ENCODE peak calls at places on chromosomes 3 and 15, in five cellular contexts. One of them, this sample, is unnamed.

GRCh38 chr3:16357698-16358097 is 92.7 kb downstream of the OXNAD1 start:
- DNase-seq in AG09309: no peak
- DNase-seq in left ventricle myocardium inferior: no peak
- DNase-seq in heart left ventricle: peak
- DNase-seq in transverse colon: no peak
- DNase-seq in this sample: no peak

GRCh38 chr3:184172681-184173373 is 1.8 kb upstream of the AP2M1 start:
- DNase-seq in AG09309: peak
- DNase-seq in left ventricle myocardium inferior: no peak
- DNase-seq in heart left ventricle: no peak
- DNase-seq in transverse colon: no peak
- DNase-seq in this sample: no peak

GRCh38 chr15:92647467-92648163 is 8.0 kb downstream of the FAM174B start:
- DNase-seq in AG09309: no peak
- DNase-seq in left ventricle myocardium inferior: no peak
- DNase-seq in heart left ventricle: no peak
- DNase-seq in transverse colon: no peak
- DNase-seq in this sample: no peak

GRCh38 chr15:65963911-65964482 is 94.7 kb downstream of the RAB11A start:
- DNase-seq in AG09309: no peak
- DNase-seq in left ventricle myocardium inferior: no peak
- DNase-seq in heart left ventricle: no peak
- DNase-seq in transverse colon: no peak
- DNase-seq in this sample: no peak

GRCh38 chr3:103609472-103609871 is 1174.7 kb downstream of the ZPLD1 start:
- DNase-seq in AG09309: no peak
- DNase-seq in left ventricle myocardium inferior: no peak
- DNase-seq in heart left ventricle: no peak
- DNase-seq in transverse colon: no peak
- DNase-seq in this sample: no peak

GRCh38 chr3:117622130-117622841 is 912.7 kb downstream of the TUSC7 start:
- DNase-seq in AG09309: peak
- DNase-seq in left ventricle myocardium inferior: no peak
- DNase-seq in heart left ventricle: no peak
- DNase-seq in transverse colon: no peak
- DNase-seq in this sample: no peak

GRCh38 chr3:11288786-11289637 is 16.8 kb downstream of the ATG7 start:
- DNase-seq in AG09309: peak
- DNase-seq in left ventricle myocardium inferior: no peak
- DNase-seq in heart left ventricle: no peak
- DNase-seq in transverse colon: no peak
- DNase-seq in this sample: peak

GRCh38 chr3:98705694-98706093 is 57.4 kb upstream of the ST3GAL6 start:
- DNase-seq in AG09309: no peak
- DNase-seq in left ventricle myocardium inferior: no peak
- DNase-seq in heart left ventricle: no peak
- DNase-seq in transverse colon: no peak
- DNase-seq in this sample: no peak

GRCh38 chr3:129994883-129995559 is 20.5 kb downstream of the TRH start:
- DNase-seq in AG09309: no peak
- DNase-seq in left ventricle myocardium inferior: no peak
- DNase-seq in heart left ventricle: no peak
- DNase-seq in transverse colon: no peak
- DNase-seq in this sample: no peak

GRCh38 chr3:175965036-175965435 is 1105.9 kb downstream of the NAALADL2 start:
- DNase-seq in AG09309: no peak
- DNase-seq in left ventricle myocardium inferior: no peak
- DNase-seq in heart left ventricle: no peak
- DNase-seq in transverse colon: no peak
- DNase-seq in this sample: no peak

GRCh38 chr15:98850991-98851776 is 156.4 kb downstream of the PGPEP1L start:
- DNase-seq in AG09309: no peak
- DNase-seq in left ventricle myocardium inferior: peak
- DNase-seq in heart left ventricle: peak
- DNase-seq in transverse colon: peak
- DNase-seq in this sample: peak
- H3K4me3 ChIP-seq in AG09309: no peak
- H3K4me3 ChIP-seq in left ventricle myocardium inferior: peak
- H3K4me3 ChIP-seq in heart left ventricle: no peak
- H3K4me3 ChIP-seq in transverse colon: peak
- H3K4me3 ChIP-seq in this sample: no peak

DNA sequence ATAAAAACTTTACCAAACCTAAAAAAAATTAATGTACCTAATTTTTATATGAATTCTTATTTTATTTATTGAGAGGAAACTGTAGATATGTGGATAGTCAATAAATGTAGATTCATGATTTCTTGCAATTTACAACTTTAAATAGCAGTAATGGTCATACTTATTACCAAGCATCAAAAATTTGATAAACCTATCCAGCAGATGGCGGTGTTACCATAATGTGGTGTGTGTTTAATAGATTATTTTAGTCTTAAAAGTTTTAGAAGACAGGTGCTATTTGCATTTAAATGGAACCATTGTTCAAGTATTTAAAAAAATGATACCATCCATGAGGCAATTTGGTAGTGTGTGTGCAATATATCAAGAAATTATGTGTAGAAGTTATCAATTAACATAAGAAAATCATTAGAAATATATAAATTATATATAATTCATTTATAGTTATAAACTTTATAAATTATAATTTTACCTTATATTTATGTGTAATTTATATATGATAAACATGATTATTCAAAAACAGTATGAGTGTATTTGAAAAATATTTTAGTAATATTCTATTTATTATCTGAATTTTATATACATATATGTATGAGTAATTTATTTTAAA is 176.0 kb upstream of the BCHE start:
- DNase-seq in AG09309: no peak
- DNase-seq in left ventricle myocardium inferior: no peak
- DNase-seq in heart left ventricle: no peak
- DNase-seq in transverse colon: no peak
- DNase-seq in this sample: no peak
- TF ChIP-seq CTCF in AG09309: peak
- TF ChIP-seq CTCF in left ventricle myocardium inferior: peak
- TF ChIP-seq CTCF in heart left ventricle: peak
- TF ChIP-seq CTCF in transverse colon: peak
- TF ChIP-seq CTCF in this sample: peak

DNA sequence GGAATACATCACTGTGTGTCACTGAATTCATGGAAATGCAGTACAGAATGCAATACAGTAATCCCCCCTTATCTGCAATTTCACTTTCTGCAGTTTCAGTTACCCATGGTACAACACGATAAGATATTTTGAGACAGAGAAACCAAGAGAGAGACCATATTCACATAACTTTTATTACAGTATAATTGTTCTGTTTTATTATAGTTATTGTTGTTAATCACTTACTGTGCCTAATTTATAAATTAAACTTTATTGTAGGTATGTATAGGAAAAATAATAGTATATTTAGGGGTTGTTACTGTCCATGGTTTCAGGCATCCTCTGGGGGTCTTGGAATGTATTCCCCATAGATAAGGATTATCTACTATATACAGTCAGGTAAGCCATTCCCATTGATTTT is 61.8 kb downstream of the MBNL1 start:
- DNase-seq in AG09309: no peak
- DNase-seq in left ventricle myocardium inferior: no peak
- DNase-seq in heart left ventricle: no peak
- DNase-seq in transverse colon: no peak
- DNase-seq in this sample: no peak
- H3K4me3 ChIP-seq in AG09309: no peak
- H3K4me3 ChIP-seq in left ventricle myocardium inferior: peak
- H3K4me3 ChIP-seq in heart left ventricle: no peak
- H3K4me3 ChIP-seq in transverse colon: no peak
- H3K4me3 ChIP-seq in this sample: no peak

GRCh38 chr3:194315088-194315964 is 35.8 kb downstream of the CPN2 start:
- DNase-seq in AG09309: no peak
- DNase-seq in left ventricle myocardium inferior: peak
- DNase-seq in heart left ventricle: peak
- DNase-seq in transverse colon: peak
- DNase-seq in this sample: peak

GRCh38 chr3:194312186-194312742 is 38.9 kb downstream of the CPN2 start:
- DNase-seq in AG09309: no peak
- DNase-seq in left ventricle myocardium inferior: no peak
- DNase-seq in heart left ventricle: no peak
- DNase-seq in transverse colon: peak
- DNase-seq in this sample: no peak

GRCh38 chr3:194312743-194313281 is 38.3 kb downstream of the CPN2 start:
- DNase-seq in AG09309: no peak
- DNase-seq in left ventricle myocardium inferior: no peak
- DNase-seq in heart left ventricle: no peak
- DNase-seq in transverse colon: peak
- DNase-seq in this sample: no peak

GRCh38 chr3:194314669-194315068 is 36.5 kb downstream of the CPN2 start:
- DNase-seq in AG09309: no peak
- DNase-seq in left ventricle myocardium inferior: no peak
- DNase-seq in heart left ventricle: no peak
- DNase-seq in transverse colon: no peak
- DNase-seq in this sample: no peak

GRCh38 chr3:194313642-194314430 is 37.3 kb downstream of the CPN2 start:
- DNase-seq in AG09309: no peak
- DNase-seq in left ventricle myocardium inferior: peak
- DNase-seq in heart left ventricle: peak
- DNase-seq in transverse colon: peak
- DNase-seq in this sample: no peak
- TF ChIP-seq CTCF in AG09309: peak
- TF ChIP-seq CTCF in left ventricle myocardium inferior: no peak
- TF ChIP-seq CTCF in heart left ventricle: no peak
- TF ChIP-seq CTCF in transverse colon: no peak
- TF ChIP-seq CTCF in this sample: no peak

DNA sequence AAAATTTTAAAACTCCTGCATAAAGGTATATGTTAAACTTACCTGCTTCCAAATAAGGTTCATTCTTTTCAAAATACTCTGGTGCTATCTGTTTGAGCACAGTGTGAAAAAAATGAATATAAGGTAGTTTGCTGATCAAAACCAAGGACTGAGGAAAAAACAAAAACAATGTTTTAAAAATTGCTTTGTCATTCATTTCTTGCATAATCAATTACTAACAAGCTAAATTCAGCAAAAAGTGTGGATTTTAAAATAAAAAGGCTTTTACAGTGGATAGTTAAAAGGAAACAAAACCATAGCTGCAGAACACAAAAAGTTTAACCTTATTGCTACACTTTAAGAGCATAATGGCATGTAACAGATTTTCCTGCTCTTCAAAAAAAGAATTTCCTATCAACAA is 31.5 kb downstream of the DENND6A start:
- DNase-seq in AG09309: no peak
- DNase-seq in left ventricle myocardium inferior: no peak
- DNase-seq in heart left ventricle: no peak
- DNase-seq in transverse colon: no peak
- DNase-seq in this sample: no peak
- H3K4me3 ChIP-seq in AG09309: no peak
- H3K4me3 ChIP-seq in left ventricle myocardium inferior: no peak
- H3K4me3 ChIP-seq in heart left ventricle: no peak
- H3K4me3 ChIP-seq in transverse colon: no peak
- H3K4me3 ChIP-seq in this sample: no peak

GRCh38 chr3:126407412-126408044 is 12.8 kb downstream of the CFAP100 start:
- DNase-seq in AG09309: no peak
- DNase-seq in left ventricle myocardium inferior: no peak
- DNase-seq in heart left ventricle: no peak
- DNase-seq in transverse colon: no peak
- DNase-seq in this sample: no peak
- TF ChIP-seq CTCF in AG09309: no peak
- TF ChIP-seq CTCF in left ventricle myocardium inferior: no peak
- TF ChIP-seq CTCF in heart left ventricle: no peak
- TF ChIP-seq CTCF in transverse colon: no peak
- TF ChIP-seq CTCF in this sample: peak

DNA sequence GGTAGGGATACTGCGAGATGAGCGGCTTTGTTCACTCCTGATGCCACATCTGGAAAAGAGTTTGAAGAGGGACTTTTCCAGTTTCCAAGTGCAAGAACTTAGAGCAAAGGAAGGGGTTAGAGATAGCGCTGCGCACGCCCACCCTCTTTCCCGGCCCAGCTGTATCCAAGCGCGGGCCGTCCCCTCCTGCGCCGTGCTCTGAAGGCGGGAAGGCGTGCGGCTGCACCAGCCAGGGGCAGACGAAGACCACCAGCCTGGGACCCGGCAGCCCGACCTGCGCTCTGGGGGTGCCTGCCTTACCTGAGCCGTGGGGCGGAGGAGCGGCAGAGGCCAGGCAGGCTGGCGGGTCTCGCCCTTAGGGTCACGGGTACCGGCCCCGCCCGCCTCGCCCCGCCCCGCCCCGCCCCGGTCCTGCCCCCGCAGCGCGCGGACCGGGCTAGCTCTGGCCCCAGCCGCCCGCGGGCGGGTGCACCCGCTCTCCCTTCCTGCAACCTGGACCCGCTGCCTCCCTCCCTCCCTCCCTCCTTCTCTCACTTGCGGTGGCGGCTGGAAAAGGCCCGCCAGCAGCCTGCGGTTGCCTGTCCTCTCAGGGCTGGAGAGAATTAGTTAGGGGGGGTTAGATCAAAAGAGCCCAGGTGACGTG is at the start of gene WDR72:
- DNase-seq in AG09309: no peak
- DNase-seq in left ventricle myocardium inferior: no peak
- DNase-seq in heart left ventricle: no peak
- DNase-seq in transverse colon: peak
- DNase-seq in this sample: peak
- H3K4me3 ChIP-seq in AG09309: no peak
- H3K4me3 ChIP-seq in left ventricle myocardium inferior: peak
- H3K4me3 ChIP-seq in heart left ventricle: no peak
- H3K4me3 ChIP-seq in transverse colon: peak
- H3K4me3 ChIP-seq in this sample: no peak

DNA sequence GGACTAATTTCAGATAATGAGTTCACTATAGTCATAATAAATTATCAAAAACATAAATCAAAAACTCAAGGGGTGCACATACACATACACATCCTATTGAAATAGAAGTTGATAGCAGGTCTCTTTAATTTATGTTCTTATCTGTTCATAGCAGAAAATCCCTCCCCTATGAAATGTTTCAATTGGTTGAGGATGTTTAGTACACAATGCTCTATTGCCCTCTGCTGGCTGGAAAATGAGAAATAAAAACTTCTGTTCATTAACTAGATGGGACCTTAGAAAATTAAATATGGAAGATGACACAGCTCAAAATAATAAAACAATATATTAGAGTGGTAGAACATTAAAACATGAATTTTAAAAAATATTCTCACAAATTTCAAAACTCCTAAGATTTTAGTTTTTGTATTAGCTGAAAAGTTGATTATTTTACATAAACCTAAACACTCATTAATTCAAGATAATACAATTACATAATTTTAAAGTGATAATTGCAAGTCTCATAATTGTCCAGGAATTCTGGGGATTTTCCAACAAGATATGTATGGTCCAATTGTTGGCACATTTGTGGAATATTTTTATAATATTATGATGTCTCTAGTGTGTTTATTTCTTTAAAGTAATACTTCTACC is 735.0 kb downstream of the ROBO1 start:
- DNase-seq in AG09309: peak
- DNase-seq in left ventricle myocardium inferior: no peak
- DNase-seq in heart left ventricle: no peak
- DNase-seq in transverse colon: no peak
- DNase-seq in this sample: no peak
- TF ChIP-seq CTCF in AG09309: peak
- TF ChIP-seq CTCF in left ventricle myocardium inferior: peak
- TF ChIP-seq CTCF in heart left ventricle: peak
- TF ChIP-seq CTCF in transverse colon: peak
- TF ChIP-seq CTCF in this sample: peak

This sample was measured in GM06990.